ENCODE peak calls at places on chromosomes 7 and 10, in five cellular contexts. U, F, Q, E and O are unnamed samples.
A peak's percentile ranks its signal among the peaks of the same experiment; 100 is the strongest.

GRCh38 chr7:3537210-3537875 is 236.3 kb downstream of the SDK1 start:
- DNase-seq in E (peak; percentile 80), U (no peak), Q (no peak), F (peak; percentile 78), O (no peak)

GRCh38 chr10:125105856-125106255 is 54.5 kb downstream of the CTBP2 start:
- DNase-seq in U (no peak), Q (no peak), E (no peak), F (no peak), O (no peak)

GRCh38 chr7:29794959-29795629 is 11.2 kb upstream of the WIPF3 start:
- DNase-seq in U (no peak), Q (no peak), E (no peak), F (no peak), O (no peak)

GRCh38 chr10:102208311-102209035 is 17.6 kb upstream of the ELOVL3 start:
- DNase-seq in Q (no peak), E (peak; percentile 52), U (no peak), F (peak; percentile 49), O (no peak)

GRCh38 chr10:36280396-36280795 is 638.3 kb upstream of the FZD8 start:
- DNase-seq in U (no peak), E (peak; percentile 54), Q (no peak), F (peak; percentile 43), O (no peak)

GRCh38 chr7:5450549-5451327 is 27.1 kb upstream of the TNRC18 start:
- DNase-seq in Q (peak; percentile 53), F (peak; percentile 37), U (peak; percentile 65), E (peak; percentile 34), O (peak; percentile 67)

GRCh38 chr10:51425431-51425830 is 274.0 kb downstream of the CSTF2T start:
- DNase-seq in F (peak; percentile 20), E (no peak), U (no peak), Q (no peak), O (no peak)

GRCh38 chr10:22323538-22324305 is 2.8 kb downstream of the BMI1 start:
- DNase-seq in U (no peak), Q (no peak), F (no peak), E (no peak), O (no peak)

GRCh38 chr7:91193141-91193540 is 71.1 kb upstream of the FZD1 start:
- DNase-seq in E (peak; percentile 54), F (peak; percentile 65), Q (no peak), U (no peak), O (no peak)

GRCh38 chr7:18829518-18830252 is 287.8 kb downstream of the TWIST1 start:
- DNase-seq in Q (no peak), F (peak; percentile 65), U (no peak), E (peak; percentile 68), O (no peak)

GRCh38 chr10:61970182-61971015 is 68.9 kb downstream of the ARID5B start:
- DNase-seq in F (peak; percentile 45), E (no peak), U (no peak), Q (peak; percentile 25), O (peak; percentile 49)
- H3K4me2 ChIP-seq in F (peak overlapping the region; percentile 37), E (peak overlapping the region; percentile 84), U (no peak overlapping the region), Q (no peak overlapping the region), O (peak overlapping the region; percentile 45)

GRCh38 chr7:124031406-124031805 is 1.5 kb downstream of the TMEM229A start:
- DNase-seq in Q (no peak), F (no peak), E (no peak), U (no peak), O (no peak)

GRCh38 chr7:124033093-124033806 is 383 bp upstream of the TMEM229A start:
- DNase-seq in E (no peak), Q (no peak), U (no peak), F (no peak), O (no peak)

GRCh38 chr7:124031919-124032318 is 948 bp downstream of the TMEM229A start:
- DNase-seq in E (no peak), F (no peak), U (no peak), Q (no peak), O (no peak)

GRCh38 chr7:124033807-124034753 is 1.2 kb upstream of the TMEM229A start:
- DNase-seq in F (no peak), U (no peak), E (no peak), Q (no peak), O (no peak)

GRCh38 chr7:124032369-124033092 is at the start of gene TMEM229A:
- DNase-seq in Q (no peak), F (peak; percentile 48), E (peak; percentile 28), U (no peak), O (no peak)
- TF ChIP-seq CTCF in Q (no peak), F (no peak), E (no peak), U (no peak), O (no peak)

GRCh38 chr10:71478966-71479365 is 82.2 kb downstream of the CDH23 start:
- DNase-seq in F (no peak), E (no peak), U (no peak), Q (no peak), O (no peak)

GRCh38 chr10:71480662-71481061 is 83.9 kb downstream of the CDH23 start:
- DNase-seq in U (no peak), Q (no peak), F (no peak), E (no peak), O (no peak)

GRCh38 chr10:71481746-71482410 is 85.2 kb downstream of the CDH23 start:
- DNase-seq in U (no peak), F (no peak), Q (no peak), E (no peak), O (no peak)

GRCh38 chr10:71478173-71478572 is 81.5 kb downstream of the CDH23 start:
- DNase-seq in Q (no peak), E (no peak), F (no peak), U (no peak), O (no peak)

GRCh38 chr10:71479831-71480230 is 83.1 kb downstream of the CDH23 start:
- DNase-seq in Q (no peak), U (no peak), F (no peak), E (no peak), O (no peak)
- H3K4me2 ChIP-seq in Q (no peak overlapping the region), U (no peak overlapping the region), F (no peak overlapping the region), E (no peak overlapping the region), O (no peak overlapping the region)

DNA sequence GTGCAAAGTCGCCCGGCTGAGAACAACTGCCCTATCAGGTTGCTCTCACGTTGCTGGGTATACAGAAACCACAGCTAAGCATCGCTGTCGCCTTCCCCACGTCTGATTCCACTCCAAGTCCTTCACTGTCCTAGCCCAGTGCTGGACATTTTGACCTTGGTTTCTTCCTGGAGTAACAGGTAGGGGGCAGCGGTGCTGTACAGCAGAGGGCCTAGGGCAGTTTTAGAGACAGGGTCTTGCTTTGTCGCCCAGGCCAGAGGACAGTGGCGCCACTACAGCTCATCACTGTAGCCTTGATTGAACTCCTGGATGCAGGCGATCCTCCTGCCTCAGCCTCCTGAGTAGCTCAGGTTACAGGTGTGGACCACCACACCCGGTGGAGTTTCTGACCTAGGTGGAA is 2.6 kb downstream of the CLDN15 start:
- DNase-seq in Q (peak; percentile 29), U (no peak), F (no peak), E (no peak), O (no peak)
- TF ChIP-seq CTCF in Q (peak; percentile 62), U (peak; percentile 70), F (no peak), E (peak; percentile 25), O (peak; percentile 56)

GRCh38 chr10:43322769-43323168 is 48.7 kb upstream of the FXYD4 start:
- DNase-seq in E (peak; percentile 51), F (peak; percentile 73), U (peak; percentile 96), Q (no peak), O (no peak)

GRCh38 chr10:43324847-43325246 is 46.6 kb upstream of the FXYD4 start:
- DNase-seq in F (no peak), Q (no peak), U (no peak), E (no peak), O (no peak)

GRCh38 chr10:43320226-43320625 is 51.2 kb upstream of the FXYD4 start:
- DNase-seq in E (no peak), Q (no peak), U (no peak), F (no peak), O (no peak)

GRCh38 chr10:43322321-43322720 is 49.1 kb upstream of the FXYD4 start:
- DNase-seq in U (no peak), E (no peak), Q (no peak), F (no peak), O (no peak)

DNA sequence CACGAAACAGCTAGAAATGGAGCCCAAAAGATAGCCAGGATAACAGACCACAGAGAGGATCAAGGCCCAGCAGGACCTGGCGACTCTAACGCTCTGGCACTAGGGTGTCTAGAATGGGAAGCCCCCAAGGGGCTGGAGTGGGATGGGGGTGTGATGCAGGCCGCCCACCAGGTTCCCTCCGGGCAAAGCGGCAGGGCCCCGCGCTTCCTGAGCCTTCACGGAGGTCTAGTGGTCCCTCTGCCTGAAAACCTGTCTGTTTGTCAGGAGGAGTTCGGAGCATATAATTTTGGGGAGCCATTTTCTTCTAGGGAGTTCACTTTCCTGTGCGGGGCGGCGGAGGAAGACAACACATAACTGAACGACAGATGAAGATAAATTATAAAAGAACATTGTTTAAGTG is 48.2 kb upstream of the FXYD4 start:
- DNase-seq in E (no peak), Q (no peak), F (no peak), U (peak; percentile 7), O (no peak)
- H3K4me2 ChIP-seq in E (peak overlapping the region; percentile 69), Q (no peak overlapping the region), F (no peak overlapping the region), U (peak overlapping the region; percentile 57), O (no peak overlapping the region)

DNA sequence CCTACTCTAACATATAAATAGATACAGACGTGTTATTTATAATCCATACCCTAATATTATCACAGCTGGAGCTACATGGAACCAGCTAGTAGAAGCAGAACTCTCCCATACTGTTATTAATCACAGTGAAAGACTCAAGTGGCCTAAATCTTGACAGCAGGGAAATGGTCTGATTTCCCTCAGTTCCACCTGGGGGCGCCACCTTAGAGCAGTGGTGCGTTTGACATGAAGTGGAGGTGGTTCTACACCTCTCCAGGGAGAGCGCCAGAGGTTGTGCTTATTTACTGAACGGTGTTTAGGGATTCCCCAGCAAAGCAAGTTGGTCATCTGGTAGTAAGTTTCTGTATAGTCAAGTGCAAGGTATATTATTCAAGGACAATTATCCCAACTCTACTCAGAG is 17.6 kb downstream of the DNTT start:
- DNase-seq in F (no peak), U (no peak), Q (no peak), E (no peak), O (no peak)
- TF ChIP-seq CTCF in F (no peak), U (peak; percentile 18), Q (no peak), E (no peak), O (peak; percentile 66)

DNA sequence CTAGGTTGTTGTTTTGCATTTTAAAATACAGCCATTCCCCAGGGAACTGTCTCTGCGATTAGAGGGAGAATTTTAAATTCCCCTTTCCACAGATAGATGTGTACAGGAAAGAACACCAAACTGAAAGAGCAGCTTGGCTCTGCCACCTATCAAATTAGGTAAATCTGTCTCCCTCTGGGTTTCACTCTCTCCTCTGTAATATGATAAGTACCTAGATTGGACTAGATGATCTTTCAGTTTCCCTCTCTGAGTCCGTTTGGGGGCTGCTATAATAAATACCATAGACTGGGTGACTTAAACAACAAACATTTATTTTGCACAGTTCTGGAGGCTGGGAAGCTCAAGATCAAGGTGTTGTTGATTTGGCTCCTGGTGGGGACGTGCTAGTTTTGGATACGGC is 186.0 kb downstream of the KIF20B start:
- DNase-seq in F (no peak), U (no peak), E (no peak), Q (no peak), O (no peak)
- H3K4me2 ChIP-seq in F (no peak overlapping the region), U (no peak overlapping the region), E (no peak overlapping the region), Q (no peak overlapping the region), O (no peak overlapping the region)

DNA sequence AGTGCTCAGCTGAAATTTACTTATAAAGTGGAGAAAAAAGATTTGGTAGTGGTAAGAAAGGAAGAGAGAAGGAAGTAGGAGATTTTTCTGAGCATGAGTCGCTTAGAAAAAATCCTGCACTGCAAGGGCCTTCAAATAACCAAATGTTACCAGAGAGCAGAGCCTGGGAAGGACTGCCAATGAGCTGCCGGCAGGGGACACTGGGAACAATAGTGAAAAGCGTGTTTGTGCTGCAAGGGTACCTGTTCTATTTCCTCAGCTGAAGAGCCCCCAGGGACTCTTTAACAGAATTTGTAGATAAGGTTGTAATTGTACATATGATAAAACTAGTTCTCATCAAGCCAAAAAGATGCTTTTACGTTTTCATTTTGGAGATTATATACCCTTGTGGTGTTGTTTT is 696.3 kb upstream of the C7orf33 start:
- DNase-seq in U (no peak), E (no peak), F (no peak), Q (no peak), O (no peak)
- TF ChIP-seq CTCF in U (no peak), E (no peak), F (no peak), Q (no peak), O (no peak)